ENCODE peak calls at places on chromosome 17, in seven cellular contexts. L is heart right ventricle, U is Peyer's patch, P is RWPE1, F is GM20000, S is endothelial cell of umbilical vein, N is lower leg skin. Q is an unnamed sample.
A peak's percentile ranks its signal among the peaks of the same experiment; 100 is the strongest.

GRCh38 chr17:5500247-5500803 is 14.0 kb downstream of the MIS12 start:
- DNase-seq in L (no peak), U (no peak), P (no peak), F (peak; percentile 60), S (peak; percentile 16), N (no peak), Q (peak; percentile 8)

GRCh38 chr17:78576389-78577112 is 645 bp downstream of the DNAH17 start:
- DNase-seq in L (peak; percentile 49), U (no peak), P (no peak), F (no peak), S (no peak), N (no peak), Q (no peak)

GRCh38 chr17:29870836-29871430 is 59.1 kb downstream of the SSH2 start:
- DNase-seq in L (no peak), U (no peak), P (no peak), F (no peak), S (no peak), N (no peak), Q (no peak)

GRCh38 chr17:29645516-29646051 is 22.9 kb upstream of the CORO6 start:
- DNase-seq in L (peak; percentile 49), U (peak; percentile 74), P (no peak), F (no peak), S (peak; percentile 46), N (peak; percentile 95), Q (peak; percentile 46)

GRCh38 chr17:63476857-63477470 is at the start of gene ACE:
- DNase-seq in L (peak; percentile 45), U (peak; percentile 79), P (no peak), F (peak; percentile 72), S (peak; percentile 43), N (no peak), Q (peak; percentile 53)

GRCh38 chr17:77470800-77471733 is 330.3 kb downstream of the SEC14L1 start:
- DNase-seq in L (peak; percentile 70), U (no peak), P (no peak), F (no peak), S (no peak), N (no peak), Q (peak; percentile 36)

GRCh38 chr17:70588003-70588402 is 418.7 kb downstream of the KCNJ2 start:
- DNase-seq in L (no peak), U (no peak), P (no peak), F (no peak), S (peak; percentile 3), N (no peak), Q (no peak)

GRCh38 chr17:63772801-63773271 is 561 bp downstream of the CCDC47 start:
- DNase-seq in L (no peak), U (no peak), P (no peak), F (no peak), S (no peak), N (no peak), Q (no peak)

GRCh38 chr17:50133028-50133768 is 3.2 kb upstream of the SAMD14 start:
- DNase-seq in L (no peak), U (no peak), P (no peak), F (no peak), S (no peak), N (no peak), Q (no peak)

GRCh38 chr17:73343739-73344454 is 32.1 kb upstream of the CDC42EP4 start:
- DNase-seq in L (no peak), U (no peak), P (no peak), F (no peak), S (no peak), N (no peak), Q (no peak)

GRCh38 chr17:73341350-73342056 is 29.7 kb upstream of the CDC42EP4 start:
- DNase-seq in L (no peak), U (no peak), P (no peak), F (no peak), S (no peak), N (no peak), Q (no peak)

GRCh38 chr17:73342549-73343167 is 30.9 kb upstream of the CDC42EP4 start:
- DNase-seq in L (no peak), U (no peak), P (no peak), F (no peak), S (no peak), N (no peak), Q (no peak)

GRCh38 chr17:73343168-73343634 is 31.4 kb upstream of the CDC42EP4 start:
- DNase-seq in L (peak; percentile 67), U (no peak), P (no peak), F (no peak), S (no peak), N (no peak), Q (no peak)

GRCh38 chr17:73342057-73342522 is 30.3 kb upstream of the CDC42EP4 start:
- DNase-seq in L (peak; percentile 67), U (peak; percentile 60), P (peak; percentile 34), F (no peak), S (peak; percentile 86), N (peak; percentile 93), Q (no peak)
- TF ChIP-seq CTCF in L (no peak), U (no peak), P (no peak), F (no peak), S (no peak), N (no peak), Q (no peak)

DNA sequence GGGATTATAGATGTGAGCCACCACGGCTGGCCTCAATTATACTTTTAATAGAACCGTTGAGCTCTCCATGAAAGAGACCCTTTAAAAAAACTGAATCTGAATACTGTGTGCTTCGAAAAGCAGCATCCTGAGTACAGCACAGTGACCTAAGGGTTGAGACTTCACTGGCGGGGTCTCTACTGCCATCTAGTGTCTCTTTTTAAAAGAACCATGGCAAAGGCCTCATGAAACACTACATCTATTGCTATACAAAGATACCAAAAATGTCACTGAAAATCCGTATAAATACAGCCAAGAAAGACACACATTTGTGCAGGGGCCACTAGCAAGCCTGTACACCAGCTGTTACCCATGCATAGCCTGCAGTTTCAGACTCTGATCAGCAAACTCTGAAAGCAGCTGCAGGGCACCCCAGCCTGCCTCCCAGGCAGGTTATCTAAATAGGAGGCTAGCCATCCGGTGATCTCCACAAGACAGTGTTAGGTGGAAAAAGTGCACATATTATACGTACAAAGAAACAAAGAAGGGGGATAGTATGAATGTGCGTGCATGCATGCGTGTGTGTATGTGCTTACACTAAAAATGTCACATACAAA is 35.3 kb downstream of the NPLOC4 start:
- DNase-seq in L (no peak), U (peak; percentile 78), P (peak; percentile 67), F (peak; percentile 80), S (peak; percentile 80), N (no peak), Q (peak; percentile 55)
- TF ChIP-seq CTCF in L (peak; percentile 83), U (peak; percentile 84), P (peak; percentile 94), F (peak; percentile 69), S (peak; percentile 71), N (no peak), Q (peak; percentile 89)

GRCh38 chr17:45006927-45007461 is 38.9 kb upstream of the C1QL1 start:
- DNase-seq in L (no peak), U (no peak), P (no peak), F (no peak), S (no peak), N (no peak), Q (no peak)

GRCh38 chr17:45003877-45004276 is 35.8 kb upstream of the C1QL1 start:
- DNase-seq in L (no peak), U (no peak), P (no peak), F (no peak), S (no peak), N (no peak), Q (no peak)

GRCh38 chr17:45004388-45004787 is 36.3 kb upstream of the C1QL1 start:
- DNase-seq in L (no peak), U (no peak), P (no peak), F (no peak), S (no peak), N (no peak), Q (no peak)

GRCh38 chr17:45008191-45008590 is 40.1 kb upstream of the C1QL1 start:
- DNase-seq in L (no peak), U (no peak), P (no peak), F (no peak), S (no peak), N (no peak), Q (no peak)

GRCh38 chr17:45005700-45006099 is 37.6 kb upstream of the C1QL1 start:
- DNase-seq in L (no peak), U (no peak), P (no peak), F (no peak), S (no peak), N (no peak), Q (no peak)
- TF ChIP-seq CTCF in L (no peak), U (no peak), P (no peak), F (no peak), S (no peak), N (no peak), Q (no peak)

DNA sequence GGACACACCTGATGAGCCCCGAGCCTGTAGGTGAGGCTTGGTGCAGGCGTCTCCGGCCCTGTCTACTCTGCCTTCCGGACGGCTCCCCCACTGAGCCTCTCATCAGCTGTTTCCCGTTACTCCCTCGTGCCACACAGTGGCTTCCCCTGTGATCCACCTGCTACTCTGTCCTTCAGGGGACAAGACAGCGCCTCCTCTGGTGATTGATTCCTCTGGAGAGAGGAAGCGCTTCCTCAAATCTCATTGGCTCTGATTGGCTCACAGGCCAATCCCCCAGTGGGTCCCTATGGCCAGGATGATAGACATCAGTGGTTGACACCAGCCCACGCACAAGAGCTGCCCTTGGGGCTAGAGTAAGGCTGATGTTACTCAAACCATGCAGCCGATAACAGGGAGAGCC is 24.0 kb downstream of the RNF213 start:
- DNase-seq in L (no peak), U (no peak), P (no peak), F (no peak), S (no peak), N (no peak), Q (no peak)
- TF ChIP-seq CTCF in L (no peak), U (no peak), P (no peak), F (peak; percentile 4), S (no peak), N (no peak), Q (no peak)

GRCh38 chr17:1953866-1954265 is 71.3 kb downstream of the RTN4RL1 start:
- DNase-seq in L (no peak), U (no peak), P (no peak), F (no peak), S (no peak), N (no peak), Q (no peak)
- TF ChIP-seq CTCF in L (no peak), U (no peak), P (no peak), F (no peak), S (no peak), N (no peak), Q (no peak)

GRCh38 chr17:32335647-32336046 is 6.3 kb downstream of the C17orf75 start:
- DNase-seq in L (no peak), U (no peak), P (no peak), F (no peak), S (no peak), N (peak; percentile 13), Q (no peak)

GRCh38 chr17:32342603-32343325 is 791 bp upstream of the C17orf75 start:
- DNase-seq in L (no peak), U (no peak), P (no peak), F (no peak), S (no peak), N (peak; percentile 63), Q (no peak)

GRCh38 chr17:32341857-32342602 is at the start of gene C17orf75:
- DNase-seq in L (peak; percentile 80), U (peak; percentile 85), P (peak; percentile 75), F (peak; percentile 86), S (peak; percentile 73), N (peak; percentile 94), Q (peak; percentile 86)

GRCh38 chr17:32345953-32346600 is 3.9 kb upstream of the ZNF207 start:
- DNase-seq in L (no peak), U (no peak), P (no peak), F (no peak), S (no peak), N (peak; percentile 52), Q (no peak)

GRCh38 chr17:32341141-32341856 is 674 bp downstream of the C17orf75 start:
- DNase-seq in L (no peak), U (peak; percentile 54), P (no peak), F (peak; percentile 61), S (peak; percentile 40), N (peak; percentile 66), Q (peak; percentile 75)
- TF ChIP-seq CTCF in L (no peak), U (peak; percentile 11), P (no peak), F (no peak), S (no peak), N (no peak), Q (peak; percentile 24)

Q was measured in activated CD8-positive, alpha-beta T cell treated with anti-CD3 and anti-CD28 coated beads for 36 hours.